ENCODE peak calls at places on chromosomes 12 and 14, in four cellular contexts. One of them, this sample, is unnamed.

GRCh38 chr12:31585271-31585670 is 5.7 kb downstream of the DENND5B start:
- DNase-seq in GM12878: no peak
- DNase-seq in HepG2: no peak
- DNase-seq in K562: no peak
- DNase-seq in this sample: no peak

GRCh38 chr12:45010051-45010450 is 40.8 kb downstream of the DBX2 start:
- DNase-seq in GM12878: no peak
- DNase-seq in HepG2: no peak
- DNase-seq in K562: no peak
- DNase-seq in this sample: no peak

GRCh38 chr12:124005736-124006581 is 32.9 kb downstream of the ZNF664 start:
- DNase-seq in GM12878: no peak
- DNase-seq in HepG2: peak; percentile 21
- DNase-seq in K562: no peak
- DNase-seq in this sample: no peak

GRCh38 chr12:32478858-32479257 is 79.5 kb downstream of the FGD4 start:
- DNase-seq in GM12878: no peak
- DNase-seq in HepG2: no peak
- DNase-seq in K562: no peak
- DNase-seq in this sample: no peak

GRCh38 chr12:121789233-121789781 is 4.2 kb downstream of the RHOF start:
- DNase-seq in GM12878: no peak
- DNase-seq in HepG2: no peak
- DNase-seq in K562: no peak
- DNase-seq in this sample: no peak

GRCh38 chr12:110965574-110965973 is 45.2 kb upstream of the MYL2 start:
- DNase-seq in GM12878: no peak
- DNase-seq in HepG2: no peak
- DNase-seq in K562: peak; percentile 3
- DNase-seq in this sample: no peak

GRCh38 chr14:65251213-65251612 is 148.9 kb upstream of the MAX start:
- DNase-seq in GM12878: no peak
- DNase-seq in HepG2: no peak
- DNase-seq in K562: no peak
- DNase-seq in this sample: no peak

GRCh38 chr12:104304261-104305004 is 894 bp downstream of the EID3 start:
- DNase-seq in GM12878: no peak
- DNase-seq in HepG2: no peak
- DNase-seq in K562: no peak
- DNase-seq in this sample: no peak

GRCh38 chr14:64945431-64945830 is 2.9 kb upstream of the GPX2 start:
- DNase-seq in GM12878: no peak
- DNase-seq in HepG2: no peak
- DNase-seq in K562: no peak
- DNase-seq in this sample: no peak

GRCh38 chr14:74326369-74327152 is 21.7 kb upstream of the VRTN start:
- DNase-seq in GM12878: no peak
- DNase-seq in HepG2: peak; percentile 26
- DNase-seq in K562: no peak
- DNase-seq in this sample: no peak

GRCh38 chr14:74325446-74325845 is 22.7 kb upstream of the ABCD4 start:
- DNase-seq in GM12878: no peak
- DNase-seq in HepG2: no peak
- DNase-seq in K562: no peak
- DNase-seq in this sample: no peak

DNA sequence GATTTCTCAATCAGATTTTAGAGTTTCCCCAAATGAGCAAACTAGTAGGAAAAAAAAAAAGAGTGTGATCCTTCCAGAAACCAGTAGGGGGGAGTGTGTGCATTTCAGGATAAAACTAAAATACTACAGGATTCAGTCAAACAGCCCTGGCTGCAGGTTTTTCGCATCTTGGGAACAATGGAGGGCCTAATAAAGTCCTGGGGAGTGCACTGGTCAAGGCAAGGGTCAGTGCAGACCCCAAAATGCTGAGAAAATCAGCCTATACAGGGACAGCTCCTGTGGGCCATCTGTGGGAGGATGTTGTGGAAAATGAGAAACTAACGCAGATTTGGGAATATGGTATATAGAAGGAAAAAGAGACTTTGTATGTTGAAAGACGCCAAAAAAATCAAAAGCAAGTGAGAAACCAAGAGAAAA is 22.2 kb upstream of the ABCD4 start:
- DNase-seq in GM12878: no peak
- DNase-seq in HepG2: peak; percentile 9
- DNase-seq in K562: no peak
- DNase-seq in this sample: peak; percentile 65
- TF ChIP-seq TARDBP in GM12878: no peak
- TF ChIP-seq TARDBP in HepG2: no peak
- TF ChIP-seq TARDBP in K562: no peak
- TF ChIP-seq TARDBP in this sample: no peak

GRCh38 chr12:53972152-53972702 is 699 bp upstream of the HOXC11 start:
- DNase-seq in GM12878: no peak
- DNase-seq in HepG2: no peak
- DNase-seq in K562: no peak
- DNase-seq in this sample: no peak
- TF ChIP-seq TARDBP in GM12878: no peak
- TF ChIP-seq TARDBP in HepG2: no peak
- TF ChIP-seq TARDBP in K562: no peak
- TF ChIP-seq TARDBP in this sample: no peak

GRCh38 chr12:63151061-63151897 is at the start of gene AVPR1A:
- DNase-seq in GM12878: no peak
- DNase-seq in HepG2: no peak
- DNase-seq in K562: no peak
- DNase-seq in this sample: peak; percentile 32

GRCh38 chr12:63154560-63154959 is 3.6 kb upstream of the AVPR1A start:
- DNase-seq in GM12878: no peak
- DNase-seq in HepG2: no peak
- DNase-seq in K562: no peak
- DNase-seq in this sample: no peak

GRCh38 chr12:63150255-63151060 is 543 bp downstream of the AVPR1A start:
- DNase-seq in GM12878: no peak
- DNase-seq in HepG2: no peak
- DNase-seq in K562: no peak
- DNase-seq in this sample: peak; percentile 16

GRCh38 chr12:63149884-63150254 is 1.1 kb downstream of the AVPR1A start:
- DNase-seq in GM12878: no peak
- DNase-seq in HepG2: no peak
- DNase-seq in K562: no peak
- DNase-seq in this sample: no peak

GRCh38 chr12:63151898-63152700 is 1.1 kb upstream of the AVPR1A start:
- DNase-seq in GM12878: no peak
- DNase-seq in HepG2: peak; percentile 32
- DNase-seq in K562: peak; percentile 41
- DNase-seq in this sample: peak; percentile 71
- TF ChIP-seq TARDBP in GM12878: no peak
- TF ChIP-seq TARDBP in HepG2: no peak
- TF ChIP-seq TARDBP in K562: no peak
- TF ChIP-seq TARDBP in this sample: no peak

DNA sequence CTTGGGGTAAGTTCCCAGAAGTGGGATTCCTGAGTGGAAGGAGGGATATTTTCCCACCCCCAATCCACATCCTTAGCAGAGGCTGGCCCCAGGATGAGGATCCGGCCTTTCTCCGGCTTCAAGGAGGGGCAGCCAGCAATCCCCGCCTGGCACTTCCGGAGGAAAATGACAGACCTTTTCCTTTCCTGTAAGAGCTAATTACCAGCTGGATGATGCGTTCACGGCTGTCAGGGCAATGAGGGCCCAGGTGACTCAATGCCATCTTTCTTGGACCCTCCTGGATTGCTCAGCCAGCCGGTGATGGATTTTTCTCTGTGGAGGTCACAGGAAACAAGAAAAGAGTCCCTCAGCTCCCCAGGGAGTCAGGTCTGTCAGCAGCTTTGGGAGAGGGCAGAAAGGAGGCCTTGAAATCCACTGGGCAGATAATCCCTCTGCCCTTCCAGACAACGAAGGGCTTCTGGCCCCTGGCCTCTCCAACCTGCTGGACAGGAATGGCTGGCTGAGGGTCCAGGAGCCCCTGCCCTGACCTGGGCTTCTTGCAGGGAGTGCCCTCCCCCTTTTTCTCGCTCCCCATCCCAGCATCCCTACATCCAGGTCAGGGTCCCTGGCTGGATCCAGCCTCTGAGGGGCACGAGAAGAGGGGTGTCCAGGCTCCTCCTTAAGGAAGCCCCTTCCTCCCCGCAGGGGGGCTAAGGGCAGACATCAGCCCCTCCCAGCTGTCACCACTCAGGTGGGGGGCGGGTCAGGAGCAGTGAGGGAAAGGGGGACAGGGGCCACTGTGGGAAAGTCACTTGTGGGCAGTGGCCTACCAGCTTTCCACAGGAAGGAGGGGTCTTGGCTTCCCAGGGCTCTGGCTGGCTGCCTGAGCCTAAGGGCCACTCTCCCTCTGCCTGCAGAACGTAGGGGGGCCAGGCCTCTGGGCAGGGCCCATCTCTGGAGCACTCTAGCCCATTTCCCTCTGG is 16.1 kb upstream of the CCDC85C start:
- DNase-seq in GM12878: no peak
- DNase-seq in HepG2: no peak
- DNase-seq in K562: no peak
- DNase-seq in this sample: no peak
- TF ChIP-seq TARDBP in GM12878: no peak
- TF ChIP-seq TARDBP in HepG2: no peak
- TF ChIP-seq TARDBP in K562: no peak
- TF ChIP-seq TARDBP in this sample: no peak

DNA sequence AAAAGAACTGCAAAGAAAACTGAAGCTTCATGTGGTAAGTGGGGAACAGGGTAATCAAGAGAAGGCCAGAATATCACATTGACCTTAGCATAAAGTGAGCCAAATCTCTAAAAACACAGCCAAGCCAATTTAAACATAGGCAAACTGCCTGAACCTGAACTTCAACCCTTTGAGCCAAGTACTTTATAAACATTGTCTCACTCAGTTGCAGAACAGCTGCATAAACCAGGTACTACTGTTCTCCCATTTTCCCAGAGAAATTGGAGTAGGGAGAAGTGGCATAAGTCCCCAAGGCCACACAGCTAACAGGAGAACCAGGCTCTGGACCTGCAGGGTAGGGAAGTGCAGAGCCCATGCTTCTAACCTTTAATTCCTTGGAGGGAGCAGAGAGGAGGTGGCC is 30.4 kb upstream of the FKBP4 start:
- DNase-seq in GM12878: no peak
- DNase-seq in HepG2: no peak
- DNase-seq in K562: no peak
- DNase-seq in this sample: no peak
- TF ChIP-seq TARDBP in GM12878: no peak
- TF ChIP-seq TARDBP in HepG2: no peak
- TF ChIP-seq TARDBP in K562: no peak
- TF ChIP-seq TARDBP in this sample: no peak

DNA sequence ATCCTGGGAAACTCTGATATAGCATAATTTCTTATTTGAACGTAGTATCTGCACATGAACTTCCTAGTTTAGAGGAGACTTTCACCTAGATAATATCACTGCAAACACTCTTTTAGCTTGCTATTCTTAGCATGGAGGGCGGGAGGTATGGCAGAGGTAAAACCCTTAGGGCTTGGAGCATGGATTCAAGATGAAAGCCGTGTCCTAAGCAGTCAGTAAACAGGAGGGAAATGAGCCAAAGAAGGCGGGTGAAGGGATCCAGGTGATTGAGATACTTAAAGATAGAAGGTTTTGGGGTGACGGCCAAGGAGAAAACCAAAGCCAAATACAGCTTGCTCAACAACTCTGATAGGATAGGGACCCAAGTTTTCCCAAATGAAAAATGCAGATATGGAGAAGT is 107.1 kb upstream of the BCAT1 start:
- DNase-seq in GM12878: no peak
- DNase-seq in HepG2: no peak
- DNase-seq in K562: no peak
- DNase-seq in this sample: no peak
- TF ChIP-seq TARDBP in GM12878: no peak
- TF ChIP-seq TARDBP in HepG2: no peak
- TF ChIP-seq TARDBP in K562: no peak
- TF ChIP-seq TARDBP in this sample: no peak

GRCh38 chr12:13044002-13044858 is at the start of gene FAM234B:
- DNase-seq in GM12878: no peak
- DNase-seq in HepG2: peak; percentile 40
- DNase-seq in K562: peak; percentile 72
- DNase-seq in this sample: peak; percentile 90
- TF ChIP-seq TARDBP in GM12878: peak; percentile 50
- TF ChIP-seq TARDBP in HepG2: peak; percentile 70
- TF ChIP-seq TARDBP in K562: no peak
- TF ChIP-seq TARDBP in this sample: no peak

GRCh38 chr14:82999802-83000201 is 1466.1 kb upstream of the SEL1L start:
- DNase-seq in GM12878: no peak
- DNase-seq in HepG2: no peak
- DNase-seq in K562: no peak
- DNase-seq in this sample: no peak
- TF ChIP-seq TARDBP in GM12878: no peak
- TF ChIP-seq TARDBP in HepG2: no peak
- TF ChIP-seq TARDBP in K562: no peak
- TF ChIP-seq TARDBP in this sample: no peak

DNA sequence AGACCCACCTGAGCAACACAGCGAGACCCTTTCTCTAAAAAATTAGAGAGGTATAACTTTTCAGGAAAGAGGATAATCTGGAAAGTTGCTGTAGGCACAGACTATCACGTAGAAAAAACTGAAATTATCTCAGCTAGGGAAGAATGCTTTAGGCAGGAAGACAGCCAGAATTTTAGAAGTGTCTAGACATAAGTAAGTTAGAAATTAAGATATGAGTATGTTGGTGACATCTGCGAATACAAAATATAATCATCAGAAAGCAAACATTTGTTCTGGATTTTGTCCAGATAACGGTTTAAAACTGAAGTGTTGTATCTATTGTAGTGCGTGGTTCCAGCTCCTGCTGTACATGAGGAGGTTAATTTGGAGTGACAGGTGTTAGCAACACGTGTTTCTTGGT is 123.2 kb downstream of the FBXL14 start:
- DNase-seq in GM12878: no peak
- DNase-seq in HepG2: no peak
- DNase-seq in K562: no peak
- DNase-seq in this sample: no peak
- TF ChIP-seq TARDBP in GM12878: no peak
- TF ChIP-seq TARDBP in HepG2: no peak
- TF ChIP-seq TARDBP in K562: no peak
- TF ChIP-seq TARDBP in this sample: no peak

GRCh38 chr12:1369460-1369859 is 224.9 kb downstream of the FBXL14 start:
- DNase-seq in GM12878: no peak
- DNase-seq in HepG2: no peak
- DNase-seq in K562: peak; percentile 10
- DNase-seq in this sample: no peak
- TF ChIP-seq TARDBP in GM12878: no peak
- TF ChIP-seq TARDBP in HepG2: no peak
- TF ChIP-seq TARDBP in K562: no peak
- TF ChIP-seq TARDBP in this sample: no peak

This sample was measured in HEK293T.